ENCODE peak calls at places on chromosome 13, in four cellular contexts. T is upper lobe of left lung, P is MM.1S, Z is PC-9. G is an unnamed sample.

GRCh38 chr13:46289260-46289955 is 77.7 kb downstream of the LRRC63 start:
- DNase-seq in P (no peak), T (no peak), Z (no peak), G (no peak)

GRCh38 chr13:30791354-30791921 is 56.1 kb downstream of the ALOX5AP start:
- DNase-seq in T (no peak), P (no peak), Z (no peak), G (no peak)

GRCh38 chr13:58963321-58963720 is 1200.4 kb downstream of the DIAPH3 start:
- DNase-seq in T (no peak), Z (no peak), P (no peak), G (no peak)

GRCh38 chr13:45994752-45995151 is 57.8 kb downstream of the ZC3H13 start:
- DNase-seq in T (no peak), Z (no peak), P (no peak), G (no peak)

GRCh38 chr13:107650081-107650701 is 565.1 kb downstream of the LIG4 start:
- DNase-seq in P (peak; percentile 44), Z (peak; percentile 45), T (peak; percentile 40), G (peak; percentile 4)

GRCh38 chr13:95641961-95642621 is 2.4 kb downstream of the DZIP1 start:
- DNase-seq in Z (no peak), P (no peak), T (peak; percentile 34), G (no peak)

GRCh38 chr13:109783815-109784589 is 2.4 kb downstream of the IRS2 start:
- DNase-seq in P (no peak), Z (no peak), T (no peak), G (no peak)

GRCh38 chr13:110771194-110771593 is 57.7 kb downstream of the ING1 start:
- DNase-seq in Z (no peak), T (no peak), P (no peak), G (no peak)

GRCh38 chr13:109781384-109782065 is 4.9 kb downstream of the IRS2 start:
- DNase-seq in Z (no peak), P (no peak), T (no peak), G (no peak)

GRCh38 chr13:34152409-34152808 is 334.5 kb downstream of the RFC3 start:
- DNase-seq in T (no peak), P (no peak), Z (no peak), G (no peak)

GRCh38 chr13:35478384-35479222 is 2.1 kb upstream of the MAB21L1 start:
- DNase-seq in T (no peak), P (no peak), Z (no peak), G (no peak)
- H3K27me3 ChIP-seq in T (no peaks in the 10 kb centered on the region), P (no peaks in the 10 kb centered on the region), Z (no peaks in the 10 kb centered on the region), G (peaks cover 31% of the 10 kb centered on the region)

GRCh38 chr13:41244555-41244954 is 18.8 kb downstream of the MTRF1 start:
- DNase-seq in P (no peak), T (no peak), Z (no peak), G (no peak)
- H3K27ac ChIP-seq in P (no peak overlapping the region), T (no peak overlapping the region), Z (no peak overlapping the region), G (no peak overlapping the region)

GRCh38 chr13:112226320-112227002 is 149.7 kb upstream of the SPACA7 start:
- DNase-seq in P (no peak), Z (no peak), T (no peak), G (no peak)
- H3K27me3 ChIP-seq in P (peaks cover 28% of the 10 kb centered on the region), Z (peaks cover 92% of the 10 kb centered on the region), T (no peaks in the 10 kb centered on the region), G (no peaks in the 10 kb centered on the region)

GRCh38 chr13:114145722-114146121 is 13.3 kb upstream of the RASA3 start:
- DNase-seq in T (no peak), P (no peak), Z (no peak), G (no peak)

GRCh38 chr13:114145256-114145655 is 12.8 kb upstream of the RASA3 start:
- DNase-seq in P (no peak), Z (no peak), T (no peak), G (no peak)

GRCh38 chr13:114143806-114144605 is 11.6 kb upstream of the RASA3 start:
- DNase-seq in T (no peak), P (no peak), Z (no peak), G (peak; percentile 48)

GRCh38 chr13:114146173-114146572 is 13.8 kb upstream of the RASA3 start:
- DNase-seq in P (no peak), Z (no peak), T (no peak), G (no peak)

GRCh38 chr13:114144606-114145244 is 12.3 kb upstream of the RASA3 start:
- DNase-seq in T (no peak), P (no peak), Z (no peak), G (no peak)
- H3K27ac ChIP-seq in T (no peak overlapping the region), P (no peak overlapping the region), Z (no peak overlapping the region), G (peak overlapping the region; percentile 74)

DNA sequence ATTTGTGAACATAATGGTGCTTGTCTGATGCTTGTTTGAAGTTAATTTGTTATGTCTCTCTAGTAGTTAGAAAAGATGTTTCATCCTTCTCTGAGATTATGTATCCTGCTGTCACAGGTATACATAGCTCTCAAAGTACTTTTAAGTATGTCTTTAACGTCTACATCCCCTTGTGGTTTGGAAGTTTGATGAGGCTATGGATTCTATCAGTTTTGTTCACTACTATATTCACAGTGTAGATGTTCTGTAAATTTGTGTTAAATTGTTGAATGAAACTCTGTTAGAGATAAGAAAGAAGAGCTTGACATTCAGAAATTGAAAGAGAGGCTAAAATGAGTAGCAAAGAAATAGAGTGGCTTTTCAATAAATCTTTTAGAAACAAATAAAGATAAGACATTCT is 304.6 kb upstream of the MIR17HG start:
- DNase-seq in T (no peak), P (no peak), Z (no peak), G (no peak)
- H3K27me3 ChIP-seq in T (no peaks in the 10 kb centered on the region), P (no peaks in the 10 kb centered on the region), Z (no peaks in the 10 kb centered on the region), G (no peaks in the 10 kb centered on the region)

DNA sequence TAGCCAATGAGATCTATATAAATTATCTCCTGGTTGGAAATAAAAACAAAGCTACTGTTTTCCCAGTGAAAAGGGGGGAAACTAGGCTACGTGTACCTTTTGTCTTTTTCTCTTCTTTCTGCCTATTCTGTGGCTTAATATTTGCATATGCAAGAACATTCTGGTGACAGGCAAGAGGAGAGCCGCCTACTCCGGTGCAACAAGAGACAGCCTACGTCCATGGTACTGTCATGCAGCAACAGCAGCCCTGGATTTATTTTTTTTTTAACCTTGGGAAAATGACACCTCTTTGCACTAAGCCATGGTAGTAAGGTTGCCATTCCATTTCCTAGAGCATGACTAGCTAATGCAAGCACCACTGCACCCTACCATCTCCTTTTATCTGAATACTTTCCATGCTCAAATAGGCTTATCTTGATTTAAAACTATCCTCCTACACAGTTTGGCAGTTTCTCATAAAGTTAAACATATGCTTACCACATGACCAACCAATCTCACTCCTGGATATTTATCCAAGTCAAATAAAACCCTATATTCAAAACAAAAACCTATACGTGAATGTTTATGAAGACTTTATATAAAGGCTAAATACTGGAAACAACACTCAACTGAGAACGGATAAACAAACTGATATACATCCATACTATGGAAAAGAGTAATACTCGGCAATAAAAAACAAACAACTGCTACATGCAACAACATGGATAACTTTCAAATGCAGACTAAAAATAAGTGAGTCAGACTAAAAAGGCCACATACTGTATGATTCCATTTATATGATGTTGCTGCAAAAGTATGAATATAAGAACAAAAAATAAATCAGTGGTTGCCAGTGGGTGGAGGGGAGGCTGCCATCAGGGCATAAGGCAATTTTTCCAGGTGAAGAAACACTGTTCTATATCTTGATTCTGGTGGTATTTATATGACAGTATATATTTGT is 17.3 kb downstream of the NUFIP1 start:
- DNase-seq in P (no peak), T (no peak), Z (no peak), G (no peak)
- H3K27ac ChIP-seq in P (no peak overlapping the region), T (no peak overlapping the region), Z (no peak overlapping the region), G (no peak overlapping the region)

DNA sequence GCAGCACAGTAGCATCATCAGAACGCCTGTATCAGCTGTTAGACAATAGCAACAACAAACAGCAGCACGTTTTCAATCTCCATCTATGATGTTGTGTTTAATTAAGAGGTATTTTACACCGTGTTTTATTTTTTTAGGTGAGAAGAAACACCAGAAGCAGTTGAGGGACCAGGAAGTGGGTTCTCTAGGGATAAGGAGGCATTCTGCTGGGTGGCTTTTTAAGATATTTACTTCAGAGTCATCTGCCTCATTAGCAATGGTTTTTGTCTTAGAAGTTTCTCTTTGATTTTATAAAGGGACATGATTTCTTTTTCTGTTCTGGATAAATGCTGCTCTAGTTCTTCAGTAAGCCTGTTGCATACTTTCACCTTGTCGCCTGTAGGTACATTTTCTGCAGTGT is 8.2 kb downstream of the CKAP2 start:
- DNase-seq in T (no peak), Z (no peak), P (no peak), G (no peak)
- H3K27me3 ChIP-seq in T (no peaks in the 10 kb centered on the region), Z (no peaks in the 10 kb centered on the region), P (no peaks in the 10 kb centered on the region), G (no peaks in the 10 kb centered on the region)

GRCh38 chr13:72561791-72562190 is 165.6 kb downstream of the MZT1 start:
- DNase-seq in P (no peak), Z (no peak), T (no peak), G (no peak)

GRCh38 chr13:72565893-72566292 is 161.5 kb downstream of the MZT1 start:
- DNase-seq in T (no peak), Z (no peak), P (peak; percentile 18), G (no peak)

GRCh38 chr13:72556945-72557344 is 170.5 kb downstream of the MZT1 start:
- DNase-seq in Z (no peak), T (no peak), P (no peak), G (no peak)

GRCh38 chr13:72567566-72567965 is 159.9 kb downstream of the MZT1 start:
- DNase-seq in P (no peak), T (no peak), Z (no peak), G (no peak)

GRCh38 chr13:72562686-72563085 is 164.7 kb downstream of the MZT1 start:
- DNase-seq in T (no peak), P (no peak), Z (no peak), G (no peak)
- H3K27ac ChIP-seq in T (no peak overlapping the region), P (no peak overlapping the region), Z (no peak overlapping the region), G (no peak overlapping the region)